ENCODE peak calls at places on chromosome 5, in six cellular contexts. R is T-helper 9 cell; D is cardiac muscle cell; W is astrocyte of the cerebellum; J is iPS-NIHi11; X is stimulated activated CD8-positive, alpha-beta memory T cell treated with anti-CD3 and anti-CD28 coated beads, Interleukin-7, amount 100 ng/mL, for 4 hours. K is an unnamed sample.

GRCh38 chr5:134249469-134250379 is 23.9 kb upstream of the PPP2CA start:
- DNase-seq in R (no peak), D (no peak), W (no peak), J (no peak), X (no peak), K (no peak)

GRCh38 chr5:59342181-59342580 is 551.3 kb downstream of the PDE4D start:
- DNase-seq in R (no peak), D (no peak), W (no peak), J (no peak), X (no peak), K (no peak)

GRCh38 chr5:34914671-34915138 is 599 bp downstream of the RAD1 start:
- DNase-seq in R (no peak), D (no peak), W (no peak), J (peak), X (no peak), K (no peak)

GRCh38 chr5:39264528-39264927 is 45.2 kb upstream of the FYB1 start:
- DNase-seq in R (no peak), D (no peak), W (no peak), J (no peak), X (no peak), K (no peak)

GRCh38 chr5:177598477-177598876 is 1.5 kb upstream of the B4GALT7 start:
- DNase-seq in R (no peak), D (no peak), W (no peak), J (no peak), X (no peak), K (no peak)

GRCh38 chr5:174231961-174232487 is 186.5 kb downstream of the NSG2 start:
- DNase-seq in R (no peak), D (no peak), W (peak), J (no peak), X (no peak), K (no peak)

GRCh38 chr5:87340716-87341115 is 72.0 kb downstream of the CCNH start:
- DNase-seq in R (no peak), D (no peak), W (no peak), J (no peak), X (no peak), K (no peak)

GRCh38 chr5:136147632-136148031 is 15.0 kb downstream of the SMAD5 start:
- DNase-seq in R (no peak), D (no peak), W (no peak), J (no peak), X (no peak), K (no peak)

GRCh38 chr5:159195775-159196174 is 13.6 kb downstream of the RNF145 start:
- DNase-seq in R (no peak), D (no peak), W (no peak), J (no peak), X (no peak), K (no peak)

GRCh38 chr5:57155033-57155432 is 18.8 kb upstream of the GPBP1 start:
- DNase-seq in R (no peak), D (no peak), W (no peak), J (no peak), X (no peak), K (no peak)

GRCh38 chr5:139492700-139493192 is 10.2 kb upstream of the STING1 start:
- DNase-seq in R (no peak), D (peak), W (no peak), J (no peak), X (no peak), K (no peak)

GRCh38 chr5:16455670-16456069 is 9.9 kb downstream of the ZNF622 start:
- DNase-seq in R (no peak), D (no peak), W (no peak), J (no peak), X (no peak), K (no peak)

GRCh38 chr5:132760043-132760420 is 12.8 kb downstream of the CCNI2 start:
- DNase-seq in R (no peak), D (no peak), W (no peak), J (no peak), X (no peak), K (no peak)

K was measured in iPS DF 19.7.